ENCODE peak calls at places on chromosomes 6 and 20, in six cellular contexts. Q is GM04504; X is activated naive CD8-positive, alpha-beta T cell treated with anti-CD3 and anti-CD28 coated beads, Interleukin-2, amount 50 U/mL, for 24 hours; Z is NCI-H2081; M is NCI-H460; W is GM12864. E is an unnamed sample.

GRCh38 chr6:79813854-79814477 is 133.4 kb downstream of the ELOVL4 start:
- DNase-seq in Q (peak), X (peak), Z (peak), M (peak), W (no peak), E (peak)

GRCh38 chr6:169794317-169795055 is 43.1 kb downstream of the ERMARD start:
- DNase-seq in Q (no peak), X (no peak), Z (peak), M (no peak), W (no peak), E (no peak)

GRCh38 chr6:154962751-154963150 is 32.4 kb upstream of the TIAM2 start:
- DNase-seq in Q (peak), X (no peak), Z (no peak), M (no peak), W (no peak), E (no peak)

GRCh38 chr6:105326216-105326615 is 76.7 kb downstream of the PREP start:
- DNase-seq in Q (no peak), X (no peak), Z (peak), M (no peak), W (no peak), E (no peak)

GRCh38 chr6:39599996-39600395 is 125.2 kb downstream of the KIF6 start:
- DNase-seq in Q (peak), X (no peak), Z (peak), M (no peak), W (no peak), E (no peak)

GRCh38 chr6:81561071-81561564 is 191.4 kb downstream of the TENT5A start:
- DNase-seq in Q (no peak), X (no peak), Z (peak), M (no peak), W (no peak), E (no peak)

GRCh38 chr6:38127284-38127683 is 307.8 kb downstream of the ZFAND3 start:
- DNase-seq in Q (no peak), X (no peak), Z (no peak), M (no peak), W (no peak), E (no peak)

GRCh38 chr6:79646006-79646405 is 14.9 kb downstream of the SH3BGRL2 start:
- DNase-seq in Q (no peak), X (peak), Z (no peak), M (no peak), W (no peak), E (no peak)

GRCh38 chr6:41546866-41547798 is 951 bp downstream of the FOXP4 start:
- DNase-seq in Q (no peak), X (peak), Z (peak), M (no peak), W (no peak), E (peak)

GRCh38 chr6:3419624-3420272 is 37.1 kb downstream of the SLC22A23 start:
- DNase-seq in Q (peak), X (no peak), Z (peak), M (peak), W (no peak), E (peak)

GRCh38 chr20:6802227-6802626 is 34.7 kb downstream of the BMP2 start:
- DNase-seq in Q (no peak), X (no peak), Z (no peak), M (no peak), W (no peak), E (no peak)

GRCh38 chr6:4281341-4282293 is 146.2 kb upstream of the ECI2 start:
- DNase-seq in Q (no peak), X (peak), Z (peak), M (no peak), W (peak), E (peak)

GRCh38 chr6:71238351-71238750 is 50.3 kb upstream of the OGFRL1 start:
- DNase-seq in Q (no peak), X (no peak), Z (no peak), M (no peak), W (no peak), E (no peak)

GRCh38 chr6:49541936-49542335 is 8.5 kb upstream of the C6orf141 start:
- DNase-seq in Q (no peak), X (no peak), Z (peak), M (no peak), W (no peak), E (no peak)

GRCh38 chr6:49902856-49903255 is 36.5 kb upstream of the CRISP1 start:
- DNase-seq in Q (no peak), X (no peak), Z (no peak), M (no peak), W (no peak), E (no peak)

GRCh38 chr20:45970646-45971424 is 1.2 kb downstream of the ZNF335 start:
- DNase-seq in Q (no peak), X (peak), Z (no peak), M (no peak), W (no peak), E (peak)

GRCh38 chr6:166626177-166627038 is 643 bp downstream of the RPS6KA2 start:
- DNase-seq in Q (no peak), X (peak), Z (peak), M (peak), W (no peak), E (peak)

GRCh38 chr6:134840086-134840485 is 109.8 kb downstream of the ALDH8A1 start:
- DNase-seq in Q (no peak), X (no peak), Z (no peak), M (no peak), W (no peak), E (no peak)

GRCh38 chr6:5036309-5036708 is 32.5 kb upstream of the RPP40 start:
- DNase-seq in Q (no peak), X (no peak), Z (peak), M (peak), W (no peak), E (no peak)